ENCODE peak calls at places on chromosome 12, in ten cellular contexts. Y is fibroblast of the aortic adventitia; O is T-helper 9 cell; C is stromal cell of bone marrow; W is upper lobe of right lung; X is effector memory CD4-positive, alpha-beta T cell; P is foreskin fibroblast; R is B cell; V is GM04504; Q is GM23248. F is an unnamed sample.

GRCh38 chr12:14845350-14845750 is 2.0 kb upstream of the ART4 start:
- DNase-seq in O (peak; percentile 15), C (no peak), X (peak; percentile 23), P (peak; percentile 40), Y (peak; percentile 80), W (no peak), R (peak; percentile 65), Q (peak; percentile 77), V (no peak), F (no peak)

GRCh38 chr12:104720346-104721064 is 237.6 kb downstream of the SLC41A2 start:
- DNase-seq in V (no peak), R (peak; percentile 66), Q (peak; percentile 59), X (peak; percentile 56), C (no peak), P (no peak), W (no peak), Y (no peak), O (peak; percentile 60), F (no peak)

GRCh38 chr12:113639474-113639873 is 167.8 kb upstream of the LHX5 start:
- DNase-seq in O (no peak), X (no peak), Y (no peak), W (no peak), P (no peak), V (no peak), C (no peak), Q (no peak), R (no peak), F (no peak)

GRCh38 chr12:132530451-132530850 is 40.5 kb downstream of the FBRSL1 start:
- DNase-seq in C (no peak), Q (no peak), V (no peak), Y (no peak), X (no peak), W (no peak), P (no peak), R (no peak), O (no peak), F (no peak)

GRCh38 chr12:49288412-49288853 is 6.5 kb upstream of the PRPH start:
- DNase-seq in Y (peak; percentile 70), P (peak; percentile 34), W (peak; percentile 29), R (peak; percentile 79), O (peak; percentile 64), C (peak; percentile 25), X (peak; percentile 64), Q (peak; percentile 62), V (peak; percentile 22), F (no peak)

GRCh38 chr12:56221233-56221756 is 427 bp downstream of the RNF41 start:
- DNase-seq in X (no peak), Q (peak; percentile 90), O (no peak), R (no peak), P (peak; percentile 57), Y (peak; percentile 94), W (peak; percentile 79), V (peak; percentile 57), C (peak; percentile 58), F (no peak)

GRCh38 chr12:19498099-19498498 is 58.8 kb downstream of the AEBP2 start:
- DNase-seq in Y (no peak), V (no peak), O (no peak), P (no peak), Q (no peak), W (no peak), C (no peak), X (no peak), R (no peak), F (no peak)

GRCh38 chr12:131831635-131832041 is 3.4 kb downstream of the MMP17 start:
- DNase-seq in X (no peak), R (no peak), O (no peak), Q (peak; percentile 85), Y (peak; percentile 87), V (peak; percentile 84), W (no peak), C (peak; percentile 80), P (peak; percentile 93), F (no peak)

GRCh38 chr12:1130164-1130563 is 139.1 kb downstream of the ERC1 start:
- DNase-seq in Q (no peak), V (no peak), C (no peak), R (no peak), W (no peak), O (no peak), X (no peak), P (no peak), Y (peak; percentile 2), F (no peak)

GRCh38 chr12:114904254-114905003 is 220.5 kb upstream of the TBX3 start:
- DNase-seq in W (no peak), X (no peak), Y (peak; percentile 57), V (no peak), Q (peak; percentile 70), R (no peak), O (no peak), P (peak; percentile 77), C (peak; percentile 34), F (no peak)

GRCh38 chr12:51548241-51548640 is 42.8 kb upstream of the SCN8A start:
- DNase-seq in W (no peak), Q (no peak), R (no peak), C (no peak), V (no peak), O (no peak), X (no peak), P (no peak), Y (no peak), F (no peak)

GRCh38 chr12:129075451-129076208 is 222.4 kb downstream of the GLT1D1 start:
- DNase-seq in C (no peak), O (no peak), Q (no peak), V (no peak), R (no peak), P (no peak), X (no peak), Y (no peak), W (no peak), F (no peak)

GRCh38 chr12:94305293-94305957 is 154.2 kb downstream of the CEP83 start:
- DNase-seq in X (no peak), Q (peak; percentile 29), R (no peak), V (no peak), O (no peak), Y (peak; percentile 56), P (peak; percentile 60), C (peak; percentile 79), W (no peak), F (no peak)

GRCh38 chr12:32134144-32134888 is 27.7 kb downstream of the BICD1 start:
- DNase-seq in W (no peak), O (no peak), V (no peak), C (no peak), Y (peak; percentile 72), Q (peak; percentile 88), X (no peak), R (peak; percentile 53), P (peak; percentile 54), F (no peak)

GRCh38 chr12:19779393-19780056 is 340.2 kb downstream of the AEBP2 start:
- DNase-seq in R (no peak), Q (no peak), V (no peak), P (no peak), W (no peak), Y (peak; percentile 54), C (no peak), O (no peak), X (no peak), F (no peak)

F was measured in Panc1.